ENCODE peak calls at places on chromosomes 5 and 9, in six cellular contexts. Q is naive thymus-derived CD8-positive, alpha-beta T cell; J is NCI-H1048; A is GM23338; D is NCI-H748 treated with DMSO at 0.1 percent for 48 hours; M is NCI-H82. H is an unnamed sample.

GRCh38 chr9:111831371-111832108 is 36.8 kb upstream of the SHOC1 start:
- DNase-seq in Q (no peak), J (no peak), A (no peak), D (no peak), M (no peak), H (no peak)

GRCh38 chr9:37246825-37247224 is 126.5 kb downstream of the ZCCHC7 start:
- DNase-seq in Q (no peak), J (no peak), A (no peak), D (no peak), M (no peak), H (no peak)

GRCh38 chr5:131264453-131265200 is 774 bp downstream of the CDC42SE2 start:
- DNase-seq in Q (no peak), J (no peak), A (peak), D (peak), M (peak), H (peak)

GRCh38 chr5:71887680-71888079 is 168.6 kb downstream of the CARTPT start:
- DNase-seq in Q (peak), J (peak), A (peak), D (no peak), M (peak), H (peak)

GRCh38 chr5:103232393-103232999 is 26.1 kb upstream of the MACIR start:
- DNase-seq in Q (peak), J (peak), A (peak), D (peak), M (peak), H (no peak)

GRCh38 chr5:5183192-5183699 is 43.1 kb downstream of the ADAMTS16 start:
- DNase-seq in Q (no peak), J (no peak), A (peak), D (no peak), M (no peak), H (no peak)

GRCh38 chr5:40960027-40960426 is 50.7 kb downstream of the C7 start:
- DNase-seq in Q (no peak), J (no peak), A (no peak), D (no peak), M (no peak), H (no peak)

GRCh38 chr9:106772523-106773290 is 90.3 kb upstream of the ZNF462 start:
- DNase-seq in Q (no peak), J (no peak), A (no peak), D (no peak), M (no peak), H (no peak)

GRCh38 chr9:123933401-123933800 is 3.5 kb upstream of the DENND1A start:
- DNase-seq in Q (no peak), J (no peak), A (no peak), D (no peak), M (no peak), H (no peak)

GRCh38 chr5:150279618-150280017 is 10.0 kb downstream of the CAMK2A start:
- DNase-seq in Q (no peak), J (no peak), A (no peak), D (no peak), M (no peak), H (no peak)

GRCh38 chr5:16392718-16393117 is 72.9 kb downstream of the ZNF622 start:
- DNase-seq in Q (no peak), J (no peak), A (peak), D (no peak), M (no peak), H (no peak)

GRCh38 chr9:121609845-121610637 is 41.4 kb upstream of the DAB2IP start:
- DNase-seq in Q (no peak), J (no peak), A (no peak), D (no peak), M (no peak), H (no peak)

GRCh38 chr9:123081824-123082223 is 48.4 kb downstream of the GPR21 start:
- DNase-seq in Q (peak), J (no peak), A (peak), D (peak), M (peak), H (no peak)

GRCh38 chr9:104276709-104277245 is 182.7 kb downstream of the SMC2 start:
- DNase-seq in Q (no peak), J (no peak), A (no peak), D (no peak), M (no peak), H (no peak)

GRCh38 chr9:95363051-95363841 is 45.7 kb upstream of the FANCC start:
- DNase-seq in Q (no peak), J (no peak), A (peak), D (no peak), M (peak), H (no peak)

GRCh38 chr5:167305591-167306213 is 985.7 kb upstream of the WWC1 start:
- DNase-seq in Q (no peak), J (no peak), A (peak), D (no peak), M (no peak), H (no peak)

GRCh38 chr9:89899476-89900047 is 294.8 kb downstream of the GADD45G start:
- DNase-seq in Q (no peak), J (no peak), A (peak), D (no peak), M (no peak), H (no peak)

GRCh38 chr5:177465044-177465443 is 8.4 kb downstream of the DBN1 start:
- DNase-seq in Q (no peak), J (no peak), A (no peak), D (no peak), M (no peak), H (no peak)

GRCh38 chr9:74935008-74935407 is 17.7 kb downstream of the C9orf40 start:
- DNase-seq in Q (no peak), J (no peak), A (no peak), D (no peak), M (no peak), H (no peak)

GRCh38 chr5:37002176-37002751 is 125.7 kb downstream of the NIPBL start:
- DNase-seq in Q (no peak), J (no peak), A (peak), D (no peak), M (no peak), H (no peak)

GRCh38 chr9:81388831-81389230 is 300.5 kb downstream of the TLE1 start:
- DNase-seq in Q (no peak), J (no peak), A (no peak), D (no peak), M (no peak), H (no peak)

GRCh38 chr9:3517377-3518048 is 8.3 kb downstream of the RFX3 start:
- DNase-seq in Q (no peak), J (no peak), A (no peak), D (no peak), M (no peak), H (no peak)

GRCh38 chr9:136270173-136270710 is 24.6 kb upstream of the QSOX2 start:
- DNase-seq in Q (no peak), J (no peak), A (no peak), D (no peak), M (no peak), H (no peak)

GRCh38 chr9:130912932-130913598 is 16.5 kb upstream of the QRFP start:
- DNase-seq in Q (no peak), J (no peak), A (no peak), D (no peak), M (peak), H (no peak)